ENCODE peak calls at places on chromosome 19, in seven cellular contexts. One of them, this sample, is unnamed. For H3K27me3, the result is how much of the 10 kb centered on the place peaks cover.

GRCh38 chr19:47004012-47004465 is 15.6 kb upstream of the NPAS1 start:
- DNase-seq in fibroblast of lung: no peak
- DNase-seq in psoas muscle: no peak
- DNase-seq in left lung: no peak
- DNase-seq in H1: no peak
- DNase-seq in GM23338: no peak
- DNase-seq in uterus: no peak
- DNase-seq in this sample: peak

GRCh38 chr19:294341-294818 is 3.2 kb upstream of the PLPP2 start:
- DNase-seq in fibroblast of lung: no peak
- DNase-seq in psoas muscle: no peak
- DNase-seq in left lung: peak
- DNase-seq in H1: no peak
- DNase-seq in GM23338: no peak
- DNase-seq in uterus: no peak
- DNase-seq in this sample: no peak

GRCh38 chr19:34555447-34555846 is 73.9 kb downstream of the WTIP start:
- DNase-seq in fibroblast of lung: no peak
- DNase-seq in psoas muscle: no peak
- DNase-seq in left lung: no peak
- DNase-seq in H1: no peak
- DNase-seq in GM23338: peak
- DNase-seq in uterus: no peak
- DNase-seq in this sample: no peak

GRCh38 chr19:21023901-21024300 is 3.4 kb downstream of the ZNF430 start:
- DNase-seq in fibroblast of lung: peak
- DNase-seq in psoas muscle: no peak
- DNase-seq in left lung: no peak
- DNase-seq in H1: no peak
- DNase-seq in GM23338: no peak
- DNase-seq in uterus: no peak
- DNase-seq in this sample: no peak

GRCh38 chr19:7500811-7501450 is 12.1 kb upstream of the PEX11G start:
- DNase-seq in fibroblast of lung: peak
- DNase-seq in psoas muscle: peak
- DNase-seq in left lung: peak
- DNase-seq in H1: peak
- DNase-seq in GM23338: peak
- DNase-seq in uterus: no peak
- DNase-seq in this sample: peak

GRCh38 chr19:49491804-49492572 is 4.2 kb upstream of the RPS11 start:
- DNase-seq in fibroblast of lung: no peak
- DNase-seq in psoas muscle: no peak
- DNase-seq in left lung: no peak
- DNase-seq in H1: no peak
- DNase-seq in GM23338: no peak
- DNase-seq in uterus: no peak
- DNase-seq in this sample: no peak

GRCh38 chr19:35155441-35155840 is 906 bp downstream of the FXYD5 start:
- DNase-seq in fibroblast of lung: no peak
- DNase-seq in psoas muscle: no peak
- DNase-seq in left lung: no peak
- DNase-seq in H1: no peak
- DNase-seq in GM23338: no peak
- DNase-seq in uterus: no peak
- DNase-seq in this sample: no peak

GRCh38 chr19:18932216-18932841 is 8.7 kb downstream of the HOMER3 start:
- DNase-seq in fibroblast of lung: peak
- DNase-seq in psoas muscle: peak
- DNase-seq in left lung: peak
- DNase-seq in H1: peak
- DNase-seq in GM23338: peak
- DNase-seq in uterus: peak
- DNase-seq in this sample: peak

GRCh38 chr19:6210721-6211600 is 68.8 kb downstream of the MLLT1 start:
- DNase-seq in fibroblast of lung: no peak
- DNase-seq in psoas muscle: no peak
- DNase-seq in left lung: peak
- DNase-seq in H1: no peak
- DNase-seq in GM23338: no peak
- DNase-seq in uterus: no peak
- DNase-seq in this sample: peak

GRCh38 chr19:8506402-8506957 is 4.0 kb upstream of the PRAM1 start:
- DNase-seq in fibroblast of lung: no peak
- DNase-seq in psoas muscle: no peak
- DNase-seq in left lung: no peak
- DNase-seq in H1: no peak
- DNase-seq in GM23338: peak
- DNase-seq in uterus: no peak
- DNase-seq in this sample: no peak

GRCh38 chr19:46351241-46352041 is 4.6 kb downstream of the PPP5C start:
- DNase-seq in fibroblast of lung: peak
- DNase-seq in psoas muscle: peak
- DNase-seq in left lung: peak
- DNase-seq in H1: no peak
- DNase-seq in GM23338: peak
- DNase-seq in uterus: peak
- DNase-seq in this sample: no peak

GRCh38 chr19:19160489-19161035 is 9.5 kb downstream of the MEF2B start:
- DNase-seq in fibroblast of lung: no peak
- DNase-seq in psoas muscle: no peak
- DNase-seq in left lung: no peak
- DNase-seq in H1: peak
- DNase-seq in GM23338: peak
- DNase-seq in uterus: no peak
- DNase-seq in this sample: no peak

GRCh38 chr19:8017808-8018207 is 12.4 kb upstream of the ELAVL1 start:
- DNase-seq in fibroblast of lung: no peak
- DNase-seq in psoas muscle: no peak
- DNase-seq in left lung: peak
- DNase-seq in H1: no peak
- DNase-seq in GM23338: peak
- DNase-seq in uterus: no peak
- DNase-seq in this sample: no peak

GRCh38 chr19:16016226-16017137 is 59.8 kb upstream of the TPM4 start:
- DNase-seq in fibroblast of lung: no peak
- DNase-seq in psoas muscle: no peak
- DNase-seq in left lung: no peak
- DNase-seq in H1: no peak
- DNase-seq in GM23338: no peak
- DNase-seq in uterus: no peak
- DNase-seq in this sample: no peak

GRCh38 chr19:58398087-58398486 is 2.6 kb downstream of the RNF225 start:
- DNase-seq in fibroblast of lung: no peak
- DNase-seq in psoas muscle: no peak
- DNase-seq in left lung: no peak
- DNase-seq in H1: no peak
- DNase-seq in GM23338: no peak
- DNase-seq in uterus: no peak
- DNase-seq in this sample: no peak
- TF ChIP-seq CTCF in fibroblast of lung: no peak
- TF ChIP-seq CTCF in psoas muscle: no peak
- TF ChIP-seq CTCF in left lung: no peak
- TF ChIP-seq CTCF in H1: no peak
- TF ChIP-seq CTCF in GM23338: no peak
- TF ChIP-seq CTCF in uterus: no peak
- TF ChIP-seq CTCF in this sample: no peak

DNA sequence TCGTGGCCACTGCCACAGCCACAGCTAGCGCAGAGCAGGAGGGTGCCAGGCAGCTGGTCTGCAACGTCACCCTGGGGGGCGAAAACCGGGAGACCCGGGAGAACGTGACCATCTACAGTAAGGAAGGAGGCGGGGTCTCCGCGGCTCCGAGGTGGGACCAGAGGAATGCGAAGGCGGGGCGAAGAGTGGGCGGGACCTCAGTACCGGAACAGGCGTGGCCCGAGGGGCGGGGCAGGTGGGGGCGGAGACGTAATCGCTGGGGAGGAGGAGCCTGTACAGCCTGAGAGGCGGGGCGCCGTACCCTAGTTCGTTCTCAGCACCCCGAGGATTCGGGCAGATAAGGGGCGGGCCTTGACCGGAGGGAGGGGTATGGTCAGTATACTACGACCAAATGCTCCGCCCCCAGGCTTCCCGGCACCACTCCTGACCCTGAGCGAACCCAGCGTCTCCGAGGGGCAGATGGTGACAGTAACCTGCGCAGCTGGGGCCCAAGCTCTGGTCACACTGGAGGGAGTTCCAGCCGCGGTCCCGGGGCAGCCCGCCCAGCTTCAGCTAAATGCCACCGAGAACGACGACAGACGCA is 2.5 kb downstream of the ICAM5 start:
- DNase-seq in fibroblast of lung: no peak
- DNase-seq in psoas muscle: peak
- DNase-seq in left lung: peak
- DNase-seq in H1: peak
- DNase-seq in GM23338: peak
- DNase-seq in uterus: peak
- DNase-seq in this sample: peak
- H3K27me3 ChIP-seq in fibroblast of lung: half or more
- H3K27me3 ChIP-seq in psoas muscle: half or more
- H3K27me3 ChIP-seq in left lung: half or more
- H3K27me3 ChIP-seq in H1: half or more
- H3K27me3 ChIP-seq in GM23338: half or more
- H3K27me3 ChIP-seq in uterus: under half
- H3K27me3 ChIP-seq in this sample: half or more

GRCh38 chr19:17045907-17046502 is 19.4 kb upstream of the CPAMD8 start:
- DNase-seq in fibroblast of lung: no peak
- DNase-seq in psoas muscle: no peak
- DNase-seq in left lung: peak
- DNase-seq in H1: no peak
- DNase-seq in GM23338: no peak
- DNase-seq in uterus: no peak
- DNase-seq in this sample: no peak
- H3K27ac ChIP-seq in fibroblast of lung: no peak
- H3K27ac ChIP-seq in psoas muscle: no peak
- H3K27ac ChIP-seq in left lung: no peak
- H3K27ac ChIP-seq in H1: no peak
- H3K27ac ChIP-seq in GM23338: no peak
- H3K27ac ChIP-seq in uterus: no peak
- H3K27ac ChIP-seq in this sample: no peak

GRCh38 chr19:2579678-2580280 is 103.9 kb downstream of the GADD45B start:
- DNase-seq in fibroblast of lung: no peak
- DNase-seq in psoas muscle: no peak
- DNase-seq in left lung: no peak
- DNase-seq in H1: no peak
- DNase-seq in GM23338: no peak
- DNase-seq in uterus: no peak
- DNase-seq in this sample: no peak
- TF ChIP-seq CTCF in fibroblast of lung: no peak
- TF ChIP-seq CTCF in psoas muscle: no peak
- TF ChIP-seq CTCF in left lung: no peak
- TF ChIP-seq CTCF in H1: no peak
- TF ChIP-seq CTCF in GM23338: no peak
- TF ChIP-seq CTCF in uterus: no peak
- TF ChIP-seq CTCF in this sample: no peak

DNA sequence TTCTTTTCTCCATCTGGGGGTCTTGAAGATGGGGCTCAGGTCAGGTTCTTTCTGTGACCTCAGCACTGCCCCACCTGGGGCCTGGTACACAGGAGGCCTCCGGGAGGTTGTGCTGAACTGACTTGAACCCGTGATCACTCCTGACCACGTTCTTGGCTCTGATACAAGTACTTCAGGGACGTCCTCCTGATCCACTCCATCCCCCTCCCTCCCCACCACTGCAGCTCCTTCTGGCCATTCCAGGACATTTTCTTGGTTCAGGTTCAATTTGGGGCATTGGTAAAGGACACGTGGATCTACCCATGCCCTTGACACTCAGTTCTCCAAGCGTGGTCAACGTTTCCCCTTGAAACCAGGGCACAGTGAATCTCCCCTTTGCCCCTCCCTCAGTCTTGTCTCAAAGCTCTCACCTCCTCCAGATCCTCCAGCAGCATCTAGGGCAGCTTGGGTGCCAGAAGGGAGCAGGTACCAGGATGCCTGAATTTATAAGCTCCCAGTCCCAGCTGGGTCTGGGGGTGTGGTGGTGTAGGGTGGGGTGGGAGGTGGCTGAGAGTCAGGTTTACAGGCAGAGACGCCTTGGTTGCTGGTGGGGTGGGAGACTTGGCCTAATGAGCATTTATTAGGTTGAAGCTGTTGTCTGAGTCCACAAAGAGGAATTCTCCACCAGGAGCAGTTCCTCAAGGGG is at the start of gene KLK15:
- DNase-seq in fibroblast of lung: no peak
- DNase-seq in psoas muscle: no peak
- DNase-seq in left lung: no peak
- DNase-seq in H1: no peak
- DNase-seq in GM23338: no peak
- DNase-seq in uterus: no peak
- DNase-seq in this sample: no peak
- H3K27me3 ChIP-seq in fibroblast of lung: under half
- H3K27me3 ChIP-seq in psoas muscle: under half
- H3K27me3 ChIP-seq in left lung: half or more
- H3K27me3 ChIP-seq in H1: under half
- H3K27me3 ChIP-seq in GM23338: under half
- H3K27me3 ChIP-seq in uterus: under half
- H3K27me3 ChIP-seq in this sample: under half

DNA sequence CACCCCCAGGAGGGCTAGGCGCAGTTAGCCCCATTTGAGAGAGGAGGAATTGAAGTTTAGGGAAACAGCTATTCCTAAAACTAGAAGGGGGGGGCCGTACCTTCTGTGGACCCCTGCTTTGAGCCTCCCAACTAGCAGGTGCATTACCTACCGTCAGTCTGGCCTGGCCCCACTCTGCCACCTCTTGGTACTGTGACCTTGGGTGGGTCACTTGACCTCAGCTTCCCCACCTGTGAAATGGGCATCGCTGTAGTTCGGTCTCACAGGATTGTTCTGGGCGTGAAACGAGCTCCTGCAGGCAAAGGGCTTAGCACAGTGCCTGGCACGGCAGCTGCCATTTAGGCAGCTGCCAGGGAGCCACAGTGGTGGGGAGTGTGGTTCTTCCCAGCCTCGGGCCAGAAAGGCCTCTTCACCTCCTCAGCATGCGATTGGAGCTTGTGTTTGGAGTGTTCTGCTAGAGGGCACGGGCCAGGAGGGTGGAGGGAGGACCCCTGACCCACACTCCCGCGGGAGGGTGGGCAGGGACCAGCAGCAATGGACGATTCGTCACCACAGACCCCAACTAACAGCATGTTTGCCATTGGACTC is 32.0 kb downstream of the CAPN12 start:
- DNase-seq in fibroblast of lung: no peak
- DNase-seq in psoas muscle: no peak
- DNase-seq in left lung: no peak
- DNase-seq in H1: no peak
- DNase-seq in GM23338: no peak
- DNase-seq in uterus: no peak
- DNase-seq in this sample: no peak
- H3K27ac ChIP-seq in fibroblast of lung: peak
- H3K27ac ChIP-seq in psoas muscle: peak
- H3K27ac ChIP-seq in left lung: no peak
- H3K27ac ChIP-seq in H1: no peak
- H3K27ac ChIP-seq in GM23338: no peak
- H3K27ac ChIP-seq in uterus: peak
- H3K27ac ChIP-seq in this sample: peak